ENCODE peak calls at places on chromosome 1, in four cellular contexts. H, D, I and Z are unnamed samples.

GRCh38 chr1:206430031-206430983 is 40.0 kb upstream of the IKBKE start:
- DNase-seq in H (no peak), D (no peak), I (peak; percentile 79), Z (no peak)

GRCh38 chr1:216705686-216706085 is 17.5 kb downstream of the ESRRG start:
- DNase-seq in H (peak; percentile 42), D (no peak), I (no peak), Z (no peak)

GRCh38 chr1:196361112-196361714 is 247.0 kb downstream of the KCNT2 start:
- DNase-seq in H (no peak), D (no peak), I (peak; percentile 11), Z (no peak)

GRCh38 chr1:168709407-168709891 is 19.6 kb downstream of the DPT start:
- DNase-seq in H (no peak), D (peak; percentile 88), I (peak; percentile 85), Z (no peak)

GRCh38 chr1:200172311-200172710 is 144.8 kb downstream of the NR5A2 start:
- DNase-seq in H (no peak), D (no peak), I (no peak), Z (no peak)

GRCh38 chr1:90472775-90473174 is 244.3 kb downstream of the BARHL2 start:
- DNase-seq in H (no peak), D (no peak), I (no peak), Z (no peak)

GRCh38 chr1:153816283-153816904 is 41.2 kb downstream of the SLC27A3 start:
- DNase-seq in H (no peak), D (no peak), I (peak; percentile 17), Z (no peak)

GRCh38 chr1:51316113-51316763 is 14.1 kb downstream of the TTC39A start:
- DNase-seq in H (no peak), D (no peak), I (no peak), Z (no peak)

GRCh38 chr1:119882172-119883029 is 13.9 kb downstream of the ADAM30 start:
- DNase-seq in H (no peak), D (no peak), I (no peak), Z (no peak)

GRCh38 chr1:223738465-223739365 is 26.4 kb downstream of the CAPN2 start:
- DNase-seq in H (no peak), D (no peak), I (no peak), Z (no peak)

GRCh38 chr1:43137445-43138052 is 34.5 kb downstream of the EBNA1BP2 start:
- DNase-seq in H (no peak), D (no peak), I (peak; percentile 12), Z (no peak)

GRCh38 chr1:27026621-27027574 is 14.2 kb upstream of the TENT5B start:
- DNase-seq in H (no peak), D (no peak), I (peak; percentile 90), Z (no peak)

GRCh38 chr1:12636098-12636950 is 7.6 kb upstream of the AADACL4 start:
- DNase-seq in H (no peak), D (no peak), I (peak; percentile 95), Z (no peak)

GRCh38 chr1:84758968-84759491 is 68.8 kb upstream of the SSX2IP start:
- DNase-seq in H (peak; percentile 75), D (no peak), I (peak; percentile 47), Z (no peak)

GRCh38 chr1:235595079-235595478 is 54.5 kb downstream of the GNG4 start:
- DNase-seq in H (no peak), D (no peak), I (no peak), Z (no peak)

GRCh38 chr1:179781962-179782361 is 38.9 kb downstream of the FAM163A start:
- DNase-seq in H (no peak), D (no peak), I (peak; percentile 70), Z (no peak)

GRCh38 chr1:160193832-160194736 is 3.7 kb downstream of the CASQ1 start:
- DNase-seq in H (no peak), D (no peak), I (no peak), Z (no peak)

GRCh38 chr1:160192234-160192633 is 1.9 kb downstream of the CASQ1 start:
- DNase-seq in H (no peak), D (no peak), I (no peak), Z (no peak)

GRCh38 chr1:160191756-160192155 is 1.4 kb downstream of the CASQ1 start:
- DNase-seq in H (no peak), D (no peak), I (no peak), Z (no peak)

GRCh38 chr1:160194737-160195059 is 4.3 kb downstream of the CASQ1 start:
- DNase-seq in H (no peak), D (no peak), I (no peak), Z (no peak)

DNA sequence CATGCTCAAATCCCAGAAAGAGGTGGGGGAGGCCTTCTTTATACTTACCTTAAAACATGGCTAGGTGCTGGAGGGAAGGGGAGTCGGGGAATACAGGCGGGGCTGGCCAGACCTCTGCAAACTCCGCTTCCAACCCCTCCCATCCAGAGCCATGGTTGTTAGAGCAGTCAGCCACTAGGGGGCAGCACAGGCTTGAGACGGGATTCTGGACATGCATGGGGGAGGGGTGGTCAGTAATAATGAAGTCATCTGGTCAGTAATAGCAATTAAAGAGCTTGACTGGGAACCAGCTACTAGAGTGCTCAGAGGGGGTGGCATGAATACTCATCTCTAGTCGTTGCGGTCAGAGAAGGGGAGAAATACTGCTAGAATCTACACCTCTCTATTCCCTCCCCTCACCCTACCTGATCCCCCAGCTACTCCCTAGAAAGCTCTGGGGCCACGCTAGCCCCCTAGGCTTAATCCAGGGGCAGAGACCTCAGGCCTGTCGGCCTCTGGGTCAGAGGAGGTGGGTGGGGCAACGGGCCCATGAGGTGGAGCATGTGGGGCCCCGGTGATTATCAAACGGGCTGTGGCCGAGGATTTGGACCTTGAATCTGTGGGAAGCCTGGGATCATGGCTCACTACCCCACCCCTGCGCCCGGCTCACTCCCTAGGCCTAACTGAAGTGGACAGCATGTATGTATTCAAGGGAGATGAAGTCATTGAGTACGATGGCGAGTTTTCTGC is 2.9 kb downstream of the CASQ1 start:
- DNase-seq in H (peak; percentile 83), D (peak; percentile 72), I (peak; percentile 89), Z (peak; percentile 41)
- H3K4me3 ChIP-seq in H (peak overlapping the region; percentile 40), D (no peak overlapping the region), I (no peak overlapping the region), Z (no peak overlapping the region)

GRCh38 chr1:174990382-174990999 is 9.3 kb upstream of the CACYBP start:
- DNase-seq in H (no peak), D (peak; percentile 59), I (peak; percentile 28), Z (no peak)

GRCh38 chr1:174988539-174988938 is 11.2 kb upstream of the CACYBP start:
- DNase-seq in H (no peak), D (no peak), I (no peak), Z (no peak)

GRCh38 chr1:174988986-174989385 is 10.8 kb upstream of the CACYBP start:
- DNase-seq in H (no peak), D (no peak), I (no peak), Z (no peak)

GRCh38 chr1:174991473-174991872 is 8.3 kb upstream of the CACYBP start:
- DNase-seq in H (no peak), D (no peak), I (no peak), Z (no peak)

DNA sequence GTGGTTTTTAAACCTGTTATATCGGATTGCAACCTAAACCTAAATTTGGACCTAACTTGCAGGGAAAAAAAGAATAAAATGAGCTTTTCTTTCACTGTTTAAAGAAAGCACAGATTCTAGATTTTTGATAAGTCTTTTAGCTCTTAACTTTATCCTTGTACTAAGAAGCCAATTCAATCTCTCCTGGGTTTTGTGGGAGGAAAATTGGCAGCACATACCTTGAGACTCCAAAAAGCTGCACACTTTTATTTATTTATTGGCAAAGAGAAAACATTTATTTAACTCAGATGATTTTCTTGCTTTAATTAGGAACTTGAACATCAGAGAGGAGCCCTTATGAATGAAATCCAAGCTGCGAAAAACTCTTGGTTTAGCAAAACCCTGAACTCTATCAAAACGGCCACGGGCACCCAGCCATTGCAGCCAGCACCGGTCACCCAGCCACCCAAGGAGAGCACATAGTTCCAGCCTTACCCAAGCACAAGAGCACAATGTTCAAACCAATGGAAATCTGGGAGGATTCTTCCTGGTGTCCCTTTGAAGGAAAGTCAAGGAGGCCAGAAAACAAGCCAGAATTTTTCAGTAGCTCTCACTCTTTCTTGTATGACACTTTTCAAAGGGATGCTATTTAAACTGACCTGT is 10.1 kb upstream of the CACYBP start:
- DNase-seq in H (no peak), D (no peak), I (no peak), Z (no peak)
- H3K4me3 ChIP-seq in H (peak overlapping the region; percentile 57), D (no peak overlapping the region), I (no peak overlapping the region), Z (no peak overlapping the region)

GRCh38 chr1:169712309-169712631 is 850 bp upstream of the SELL start:
- DNase-seq in H (no peak), D (no peak), I (no peak), Z (no peak)
- H3K4me3 ChIP-seq in H (no peak overlapping the region), D (no peak overlapping the region), I (no peak overlapping the region), Z (no peak overlapping the region)

GRCh38 chr1:155640367-155640766 is 30.3 kb downstream of the MSTO1 start:
- DNase-seq in H (no peak), D (no peak), I (no peak), Z (no peak)

DNA sequence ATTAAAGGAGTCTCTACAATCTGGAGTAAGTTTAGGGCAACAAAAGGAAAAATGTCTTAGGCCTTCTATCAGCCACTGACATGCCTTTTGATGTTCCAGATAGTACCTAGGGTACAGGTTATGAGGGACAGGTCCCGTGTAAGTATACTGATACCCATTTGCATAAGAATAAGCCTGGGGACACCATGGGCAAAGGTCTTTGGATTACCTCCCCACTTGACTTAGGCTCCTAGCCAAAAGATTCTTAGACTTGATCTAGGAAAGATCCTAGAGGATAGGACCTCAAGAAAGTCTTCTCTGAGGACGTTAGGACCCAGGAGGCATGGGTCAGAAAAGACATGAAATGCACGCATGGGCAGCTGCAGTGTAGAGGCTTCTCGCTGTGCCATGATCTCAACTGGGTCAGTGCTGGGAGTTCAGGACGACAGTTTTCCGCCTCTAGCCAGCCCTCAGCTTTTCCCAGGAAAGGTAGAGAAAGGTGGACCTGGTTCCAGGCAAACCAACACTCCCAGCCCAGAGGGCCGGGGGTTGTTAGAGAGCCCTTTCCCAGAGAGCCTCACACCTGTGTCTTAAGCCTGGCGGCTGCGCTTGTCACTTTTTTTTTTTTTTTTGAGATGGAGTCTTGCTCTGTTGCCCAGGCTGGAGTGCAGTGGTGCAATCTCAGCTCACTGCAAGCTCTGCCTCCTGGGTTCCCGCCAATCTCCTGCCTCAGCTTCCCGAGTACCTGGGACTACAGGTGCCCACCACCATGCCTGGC is 26.6 kb downstream of the MSTO1 start:
- DNase-seq in H (no peak), D (no peak), I (no peak), Z (no peak)
- H3K4me3 ChIP-seq in H (no peak overlapping the region), D (no peak overlapping the region), I (no peak overlapping the region), Z (peak overlapping the region; percentile 60)

DNA sequence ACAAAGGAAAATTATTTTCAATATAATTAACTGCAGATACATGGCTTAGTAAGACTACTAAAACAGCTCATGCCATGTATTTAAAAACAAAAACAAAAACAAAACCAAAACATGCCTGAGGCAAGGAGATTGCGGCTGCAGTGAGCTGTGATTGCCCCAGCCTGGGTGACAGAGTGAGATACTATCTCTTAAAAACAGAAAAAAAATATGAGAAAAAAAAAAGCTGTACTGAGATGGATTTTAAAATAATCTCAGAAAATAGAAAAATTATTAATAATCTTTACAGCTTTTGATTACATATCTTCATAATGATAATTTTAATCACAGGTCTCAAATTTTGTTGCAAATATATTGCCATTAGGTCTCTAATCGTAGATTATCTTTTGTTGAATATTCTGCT is 24.0 kb upstream of the LIN9 start:
- DNase-seq in H (no peak), D (no peak), I (no peak), Z (no peak)
- H3K4me3 ChIP-seq in H (peak overlapping the region; percentile 37), D (no peak overlapping the region), I (no peak overlapping the region), Z (peak overlapping the region; percentile 13)

GRCh38 chr1:19015476-19015875 is 59.0 kb upstream of the IFFO2 start:
- DNase-seq in H (no peak), D (no peak), I (no peak), Z (no peak)
- H3K4me3 ChIP-seq in H (no peak overlapping the region), D (no peak overlapping the region), I (no peak overlapping the region), Z (no peak overlapping the region)

GRCh38 chr1:100721502-100722205 is 2.1 kb downstream of the VCAM1 start:
- DNase-seq in H (no peak), D (peak; percentile 92), I (peak; percentile 84), Z (no peak)
- H3K4me3 ChIP-seq in H (peak overlapping the region; percentile 22), D (no peak overlapping the region), I (peak overlapping the region; percentile 1), Z (no peak overlapping the region)